ENCODE peak calls at places on chromosomes 3 and 15, in ten cellular contexts. V, T, X, B, I, C, L, J, R and K are unnamed samples.

GRCh38 chr15:53910852-53911251 is 67.4 kb upstream of the UNC13C start:
- DNase-seq in V (no peak), T (no peak), X (peak; percentile 33), B (no peak), I (no peak), C (no peak), L (no peak), J (no peak), R (no peak), K (no peak)

GRCh38 chr3:62795978-62796635 is 79.1 kb downstream of the CADPS start:
- DNase-seq in V (no peak), T (no peak), X (no peak), B (no peak), I (no peak), C (no peak), L (no peak), J (no peak), R (no peak), K (no peak)

GRCh38 chr15:80242802-80243201 is 9.2 kb downstream of the CTXND1 start:
- DNase-seq in V (no peak), T (no peak), X (no peak), B (no peak), I (no peak), C (no peak), L (no peak), J (no peak), R (no peak), K (no peak)

GRCh38 chr3:180180795-180181194 is 144.1 kb upstream of the PEX5L start:
- DNase-seq in V (peak; percentile 48), T (no peak), X (peak; percentile 62), B (no peak), I (no peak), C (no peak), L (no peak), J (peak; percentile 36), R (peak; percentile 52), K (peak; percentile 0)

GRCh38 chr15:31397851-31398661 is 71.4 kb downstream of the KLF13 start:
- DNase-seq in V (peak; percentile 54), T (no peak), X (peak; percentile 65), B (no peak), I (no peak), C (no peak), L (no peak), J (no peak), R (no peak), K (no peak)

GRCh38 chr3:25508901-25509300 is 80.8 kb downstream of the RARB start:
- DNase-seq in V (peak; percentile 32), T (no peak), X (peak; percentile 53), B (no peak), I (no peak), C (peak; percentile 58), L (no peak), J (no peak), R (peak; percentile 94), K (peak; percentile 51)

GRCh38 chr15:66294157-66294931 is 976 bp downstream of the DIS3L start:
- DNase-seq in V (peak; percentile 59), T (peak; percentile 42), X (peak; percentile 42), B (no peak), I (peak; percentile 16), C (peak; percentile 83), L (peak; percentile 24), J (peak; percentile 66), R (peak; percentile 80), K (peak; percentile 66)

GRCh38 chr3:143070977-143071551 is 48.5 kb upstream of the CHST2 start:
- DNase-seq in V (peak; percentile 81), T (no peak), X (peak; percentile 81), B (no peak), I (no peak), C (peak; percentile 58), L (no peak), J (peak; percentile 82), R (peak; percentile 80), K (peak; percentile 89)

DNA sequence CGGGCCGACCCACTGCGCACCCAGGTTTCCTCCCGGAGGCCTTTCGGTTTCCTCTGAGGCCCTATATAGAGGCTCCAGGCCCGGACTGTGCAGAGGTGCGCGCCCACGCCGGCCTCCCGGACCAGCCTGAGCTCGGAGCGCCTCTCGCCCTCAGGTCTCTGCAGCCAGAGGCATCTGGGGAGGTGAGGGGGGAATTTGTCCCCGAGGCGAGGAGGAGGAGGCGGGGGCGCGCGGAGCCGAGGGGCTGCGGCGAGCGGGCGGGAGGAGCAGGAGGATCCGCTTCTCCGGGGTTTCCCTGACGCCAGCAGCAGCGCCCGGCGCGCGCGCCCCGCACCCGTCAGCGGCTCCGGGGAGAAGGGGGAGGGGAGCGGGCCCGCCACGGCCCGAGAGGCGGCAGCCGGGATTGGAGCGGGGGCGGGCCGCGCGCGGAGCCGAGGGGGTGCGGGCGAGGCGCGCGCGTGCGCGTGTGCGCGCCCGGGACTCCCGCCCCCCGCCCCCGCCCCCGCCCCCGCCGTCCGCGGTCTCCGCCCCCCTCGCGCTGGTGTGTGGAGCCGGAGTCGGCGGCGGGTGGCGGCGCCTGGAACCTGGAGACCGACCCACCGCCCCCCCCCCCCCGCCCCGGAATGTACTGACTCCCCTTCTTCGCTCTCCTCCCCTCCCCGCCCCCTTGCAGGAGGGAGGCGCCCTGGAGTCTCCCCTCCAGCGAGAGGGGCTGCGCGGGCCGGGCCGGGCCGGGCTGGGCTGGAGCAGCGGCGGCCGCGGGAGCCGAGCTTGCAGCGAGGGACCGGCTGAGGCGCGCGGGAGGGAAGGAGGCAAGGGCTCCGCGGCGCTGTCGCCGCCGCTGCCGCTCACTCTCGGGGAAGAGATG is at the start of gene NEO1:
- DNase-seq in V (peak; percentile 46), T (peak; percentile 90), X (peak; percentile 78), B (peak; percentile 76), I (peak; percentile 98), C (peak; percentile 91), L (no peak), J (peak; percentile 70), R (peak; percentile 74), K (peak; percentile 65)
- TF ChIP-seq CTCF in V (no peak), T (no peak), X (no peak), B (no peak), I (no peak), C (no peak), L (no peak), J (no peak), R (no peak), K (no peak)

GRCh38 chr3:111617912-111618601 is 22.9 kb upstream of the ZBED2 start:
- DNase-seq in V (peak; percentile 20), T (no peak), X (peak; percentile 12), B (no peak), I (no peak), C (no peak), L (no peak), J (peak; percentile 44), R (no peak), K (no peak)

GRCh38 chr3:111621535-111621934 is 26.4 kb upstream of the ZBED2 start:
- DNase-seq in V (peak; percentile 17), T (no peak), X (no peak), B (no peak), I (peak; percentile 84), C (peak; percentile 8), L (no peak), J (no peak), R (no peak), K (no peak)

GRCh38 chr3:111618945-111619344 is 23.8 kb upstream of the ZBED2 start:
- DNase-seq in V (no peak), T (no peak), X (no peak), B (no peak), I (no peak), C (no peak), L (no peak), J (no peak), R (no peak), K (no peak)

GRCh38 chr3:111617406-111617805 is 22.3 kb upstream of the ZBED2 start:
- DNase-seq in V (no peak), T (no peak), X (no peak), B (no peak), I (no peak), C (no peak), L (no peak), J (no peak), R (no peak), K (no peak)

DNA sequence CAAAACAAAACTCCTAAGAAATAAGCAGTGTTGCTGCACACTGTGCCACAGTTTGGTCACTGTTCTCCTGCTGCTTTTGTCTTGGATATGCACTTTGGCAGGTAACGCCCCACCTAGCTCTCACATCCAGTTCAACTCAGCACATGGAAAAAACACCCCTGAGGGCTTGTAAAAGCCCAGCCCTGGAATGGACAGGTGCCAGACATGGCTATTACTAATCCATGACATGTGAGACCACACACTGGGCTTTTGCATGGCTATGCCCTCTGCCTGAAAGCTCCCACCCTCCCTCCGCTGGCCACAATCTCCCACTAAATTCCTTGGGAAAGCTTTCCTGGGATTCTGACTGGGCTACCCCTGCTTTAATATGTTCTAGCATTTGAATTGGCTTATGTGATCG is 24.7 kb upstream of the ZBED2 start:
- DNase-seq in V (peak; percentile 82), T (no peak), X (peak; percentile 72), B (no peak), I (no peak), C (no peak), L (no peak), J (peak; percentile 21), R (peak; percentile 70), K (no peak)
- H3K4me3 ChIP-seq in V (no peak overlapping the region), T (no peak overlapping the region), X (no peak overlapping the region), B (no peak overlapping the region), I (no peak overlapping the region), C (no peak overlapping the region), L (no peak overlapping the region), J (no peak overlapping the region), R (no peak overlapping the region), K (no peak overlapping the region)

GRCh38 chr15:33132722-33133345 is 61.7 kb downstream of the FMN1 start:
- DNase-seq in V (peak; percentile 95), T (peak; percentile 33), X (peak; percentile 95), B (no peak), I (peak; percentile 64), C (peak; percentile 75), L (no peak), J (peak; percentile 76), R (peak; percentile 61), K (peak; percentile 67)
- TF ChIP-seq CTCF in V (peak; percentile 70), T (peak; percentile 70), X (peak; percentile 86), B (no peak), I (peak; percentile 78), C (peak; percentile 77), L (peak; percentile 52), J (peak; percentile 89), R (peak; percentile 93), K (peak; percentile 75)

GRCh38 chr3:72102057-72102711 is 317.2 kb upstream of the PROK2 start:
- DNase-seq in V (no peak), T (no peak), X (no peak), B (no peak), I (no peak), C (no peak), L (no peak), J (no peak), R (no peak), K (no peak)

GRCh38 chr3:72100626-72101187 is 315.8 kb upstream of the PROK2 start:
- DNase-seq in V (peak; percentile 7), T (peak; percentile 85), X (peak; percentile 5), B (peak; percentile 65), I (peak; percentile 81), C (peak; percentile 90), L (no peak), J (peak; percentile 60), R (peak; percentile 55), K (peak; percentile 90)

GRCh38 chr3:72101538-72101937 is 316.6 kb upstream of the PROK2 start:
- DNase-seq in V (no peak), T (no peak), X (no peak), B (no peak), I (no peak), C (peak; percentile 25), L (no peak), J (no peak), R (no peak), K (no peak)

GRCh38 chr3:72099331-72100061 is 314.5 kb upstream of the PROK2 start:
- DNase-seq in V (no peak), T (no peak), X (no peak), B (no peak), I (peak; percentile 43), C (no peak), L (no peak), J (no peak), R (no peak), K (no peak)

GRCh38 chr3:72100062-72100511 is 315.1 kb upstream of the PROK2 start:
- DNase-seq in V (no peak), T (no peak), X (no peak), B (no peak), I (peak; percentile 68), C (no peak), L (no peak), J (no peak), R (no peak), K (peak; percentile 26)
- H3K4me3 ChIP-seq in V (no peak overlapping the region), T (no peak overlapping the region), X (no peak overlapping the region), B (no peak overlapping the region), I (peak overlapping the region; percentile 56), C (peak overlapping the region; percentile 31), L (peak overlapping the region; percentile 65), J (no peak overlapping the region), R (no peak overlapping the region), K (peak overlapping the region; percentile 51)